ENCODE peak calls at places on chromosomes 2 and 18, in five cellular contexts. U, I, A, Y and Q are unnamed samples.

GRCh38 chr2:20050712-20051517 is 513 bp downstream of the LAPTM4A start:
- DNase-seq in Y (peak), I (peak), A (peak), U (peak), Q (no peak)

GRCh38 chr2:142254057-142254456 is 123.2 kb upstream of the LRP1B start:
- DNase-seq in I (no peak), U (no peak), A (no peak), Y (no peak), Q (no peak)

GRCh38 chr18:8358066-8358795 is 251.0 kb upstream of the RAB12 start:
- DNase-seq in U (no peak), A (no peak), I (no peak), Y (no peak), Q (no peak)

GRCh38 chr2:214830794-214831346 is 21.4 kb upstream of the BARD1 start:
- DNase-seq in A (no peak), Y (no peak), I (no peak), U (no peak), Q (no peak)

GRCh38 chr18:48767090-48767670 is 183.6 kb downstream of the SMAD7 start:
- DNase-seq in A (peak), I (no peak), U (no peak), Y (no peak), Q (no peak)

GRCh38 chr2:195613922-195614321 is 43.1 kb upstream of the SLC39A10 start:
- DNase-seq in U (no peak), A (no peak), I (no peak), Y (peak), Q (no peak)

GRCh38 chr2:101803945-101804696 is 106.6 kb downstream of the MAP4K4 start:
- DNase-seq in A (no peak), U (no peak), Y (no peak), I (no peak), Q (no peak)

GRCh38 chr2:19649785-19650380 is 251.9 kb downstream of the TTC32 start:
- DNase-seq in Y (peak), A (no peak), U (peak), I (no peak), Q (no peak)

GRCh38 chr2:54564439-54564838 is 108.3 kb downstream of the SPTBN1 start:
- DNase-seq in I (no peak), A (no peak), Y (no peak), U (no peak), Q (no peak)

GRCh38 chr2:38037757-38038615 is 38.0 kb downstream of the CYP1B1 start:
- DNase-seq in I (no peak), U (no peak), Y (no peak), A (peak), Q (no peak)
- TF ChIP-seq CTCF in I (no peak), U (peak), Y (no peak), A (peak), Q (peak)

GRCh38 chr2:111919362-111919761 is 21.0 kb downstream of the MERTK start:
- DNase-seq in U (no peak), I (no peak), A (no peak), Y (no peak), Q (no peak)
- TF ChIP-seq CTCF in U (no peak), I (no peak), A (peak), Y (no peak), Q (no peak)

GRCh38 chr2:48723125-48723524 is 32.4 kb downstream of the LHCGR start:
- DNase-seq in A (no peak), I (no peak), U (no peak), Y (no peak), Q (no peak)

GRCh38 chr2:48727560-48727959 is 28.0 kb downstream of the LHCGR start:
- DNase-seq in Y (no peak), U (no peak), I (no peak), A (no peak), Q (no peak)

GRCh38 chr2:48724278-48724677 is 31.2 kb downstream of the LHCGR start:
- DNase-seq in A (no peak), I (no peak), Y (no peak), U (no peak), Q (no peak)

GRCh38 chr2:48728295-48728694 is 27.2 kb downstream of the LHCGR start:
- DNase-seq in A (peak), U (no peak), Y (no peak), I (no peak), Q (no peak)

GRCh38 chr2:48725696-48726494 is 29.6 kb downstream of the LHCGR start:
- DNase-seq in I (no peak), Y (no peak), A (no peak), U (no peak), Q (no peak)
- TF ChIP-seq CTCF in I (no peak), Y (no peak), A (no peak), U (no peak), Q (no peak)

GRCh38 chr2:235573331-235574221 is 79.7 kb downstream of the AGAP1 start:
- DNase-seq in U (no peak), I (no peak), A (peak), Y (no peak), Q (no peak)
- TF ChIP-seq CTCF in U (no peak), I (no peak), A (no peak), Y (no peak), Q (no peak)

DNA sequence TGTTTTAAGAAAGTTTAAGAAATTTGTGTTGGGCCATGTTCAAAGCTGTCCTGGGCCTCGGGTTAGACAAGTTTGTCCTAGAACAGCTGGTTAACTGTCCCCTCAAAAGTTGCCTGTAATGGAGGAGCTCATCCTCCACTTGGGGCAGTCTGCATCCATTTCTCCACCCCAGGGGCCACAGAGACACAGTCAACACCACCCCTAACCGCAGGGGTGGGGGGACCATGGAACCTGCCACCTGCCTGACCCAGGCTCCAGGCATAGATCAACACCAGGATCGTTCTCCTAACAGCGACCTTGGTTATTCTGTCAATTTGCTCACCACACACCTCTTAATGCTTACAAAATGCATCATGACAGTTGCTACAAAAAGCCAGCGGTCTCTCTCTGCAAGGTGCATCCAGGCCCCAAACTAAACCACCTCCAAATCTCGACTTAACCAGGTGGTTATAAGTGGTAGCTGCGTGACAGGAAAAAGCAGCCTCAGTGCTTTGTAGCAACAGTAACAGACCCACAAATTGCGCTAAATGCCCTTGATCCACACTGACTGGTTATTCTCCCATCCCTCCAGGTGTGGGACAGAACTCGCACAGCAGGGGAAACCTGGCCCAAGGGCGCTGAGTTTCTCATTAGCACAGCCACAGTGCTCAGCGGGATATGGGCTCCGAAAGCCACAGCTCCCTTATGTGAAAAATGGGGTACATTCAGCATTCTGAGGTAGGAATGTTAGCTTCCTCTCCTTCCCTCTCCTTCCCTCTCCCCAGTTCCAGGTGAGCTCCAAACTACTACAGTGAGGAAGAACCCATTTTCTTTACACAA is 48.0 kb downstream of the HDLBP start:
- DNase-seq in A (no peak), U (peak), Y (no peak), I (no peak), Q (peak)
- TF ChIP-seq CTCF in A (no peak), U (no peak), Y (no peak), I (no peak), Q (no peak)

GRCh38 chr2:219886615-219887014 is 259.2 kb downstream of the SLC4A3 start:
- DNase-seq in U (no peak), A (no peak), Y (peak), I (no peak), Q (no peak)
- TF ChIP-seq CTCF in U (no peak), A (no peak), Y (no peak), I (no peak), Q (peak)

GRCh38 chr2:184598313-184599053 is at the start of gene ZNF804A:
- DNase-seq in A (peak), U (peak), I (peak), Y (peak), Q (peak)

GRCh38 chr2:184599054-184599874 is 935 bp downstream of the ZNF804A start:
- DNase-seq in U (no peak), A (no peak), I (no peak), Y (no peak), Q (no peak)

GRCh38 chr2:184597571-184597980 is 753 bp upstream of the ZNF804A start:
- DNase-seq in Y (peak), A (no peak), U (peak), I (peak), Q (no peak)

GRCh38 chr2:184597996-184598312 is 375 bp upstream of the ZNF804A start:
- DNase-seq in I (no peak), Y (peak), A (no peak), U (no peak), Q (no peak)

DNA sequence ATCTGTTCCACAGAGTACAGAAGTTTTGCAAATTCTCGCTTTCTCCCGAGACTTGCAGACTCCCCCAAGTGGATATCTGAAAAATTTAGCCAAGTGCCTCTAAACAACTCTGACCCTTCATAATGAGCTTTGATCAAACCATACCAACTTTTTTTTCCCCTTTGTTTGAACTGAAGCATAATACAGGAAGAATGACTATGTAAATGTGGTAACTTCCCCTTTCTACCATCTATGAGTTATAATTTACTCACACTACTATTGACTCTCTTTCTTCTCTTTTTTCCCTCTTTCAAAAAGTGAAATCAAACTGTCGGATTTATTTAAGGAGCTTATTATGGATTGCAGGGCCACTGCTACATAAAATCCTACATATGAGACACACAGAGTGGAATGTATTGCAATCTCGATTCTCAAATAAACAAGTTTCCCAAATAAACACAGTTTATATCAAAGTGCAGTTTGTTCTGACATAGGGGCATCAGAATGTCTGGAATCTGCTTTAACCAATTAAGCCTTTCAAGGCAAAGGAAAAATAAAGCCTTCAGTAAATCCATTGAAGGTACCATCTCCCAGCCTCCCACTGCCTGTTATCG is 1.4 kb upstream of the ZNF804A start:
- DNase-seq in I (no peak), U (no peak), A (no peak), Y (peak), Q (no peak)
- TF ChIP-seq CTCF in I (no peak), U (no peak), A (no peak), Y (no peak), Q (no peak)

GRCh38 chr2:239106314-239106908 is 258.5 kb downstream of the TWIST2 start:
- DNase-seq in A (no peak), U (no peak), I (no peak), Y (peak), Q (no peak)
- TF ChIP-seq CTCF in A (peak), U (peak), I (no peak), Y (peak), Q (peak)

DNA sequence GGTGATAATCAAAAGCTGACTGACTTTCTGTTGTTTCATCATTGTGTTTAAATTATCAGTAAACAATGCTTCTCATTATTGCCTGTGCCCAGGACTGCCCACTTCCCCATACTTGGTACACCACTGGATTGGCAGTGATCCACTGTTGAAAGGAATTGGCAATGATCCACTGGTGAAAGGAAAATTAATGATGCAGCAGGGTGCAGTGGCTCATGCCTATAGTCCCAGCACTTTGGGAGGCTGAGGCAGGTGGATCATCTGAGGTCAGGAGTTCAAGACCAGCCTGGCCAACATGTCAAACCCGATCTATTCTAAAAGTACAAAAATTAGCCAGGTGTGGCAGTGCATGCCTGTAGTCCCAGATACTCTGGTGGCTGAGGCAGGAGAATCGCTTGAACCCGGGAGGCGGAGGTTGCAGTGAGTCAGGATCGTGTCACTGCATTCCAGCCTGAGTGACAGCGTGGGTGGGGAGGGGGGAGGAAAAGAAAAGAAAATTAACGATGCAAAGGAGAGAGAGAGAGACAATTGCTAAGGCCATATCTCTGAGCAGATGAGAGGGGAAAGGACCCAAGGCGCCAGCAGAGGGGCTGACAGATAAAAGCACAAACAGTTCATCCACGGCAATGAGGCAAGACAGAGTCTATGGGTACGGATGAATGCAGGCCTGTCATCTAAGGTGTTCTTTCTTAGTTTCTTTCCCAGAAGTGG is 10.2 kb upstream of the GTF2A1L start:
- DNase-seq in U (no peak), I (no peak), Y (no peak), A (no peak), Q (no peak)
- TF ChIP-seq CTCF in U (no peak), I (no peak), Y (no peak), A (no peak), Q (no peak)

GRCh38 chr2:33167655-33168245 is 221.0 kb downstream of the LTBP1 start:
- DNase-seq in U (no peak), Y (no peak), I (no peak), A (no peak), Q (no peak)
- TF ChIP-seq CTCF in U (no peak), Y (no peak), I (no peak), A (no peak), Q (no peak)